ENCODE peak calls at places on chromosomes 2 and 18, in six cellular contexts. P is choroid plexus epithelial cell, Q is B cell, V is mucosa of descending colon, T is bronchial epithelial cell, J is left ventricle myocardium inferior. O is an unnamed sample.

GRCh38 chr18:57797209-57797651 is 5.9 kb downstream of the ATP8B1 start:
- DNase-seq in T (no peak), V (peak), J (no peak), P (no peak), Q (no peak), O (peak)

GRCh38 chr2:101558740-101559508 is 84.0 kb upstream of the RFX8 start:
- DNase-seq in Q (no peak), V (peak), J (no peak), P (peak), T (peak), O (no peak)

GRCh38 chr18:63953811-63954210 is 4.7 kb downstream of the HMSD start:
- DNase-seq in T (no peak), J (no peak), P (peak), V (no peak), Q (no peak), O (no peak)

GRCh38 chr2:10538224-10538894 is 90.2 kb upstream of the ODC1 start:
- DNase-seq in V (no peak), Q (no peak), P (peak), T (peak), J (no peak), O (no peak)

GRCh38 chr2:26336719-26337118 is 9.2 kb upstream of the SELENOI start:
- DNase-seq in V (no peak), T (no peak), Q (no peak), P (no peak), J (no peak), O (no peak)

GRCh38 chr2:5394223-5394622 is 298.0 kb upstream of the SOX11 start:
- DNase-seq in P (peak), Q (no peak), V (no peak), J (no peak), T (no peak), O (no peak)

GRCh38 chr2:217477583-217477982 is 525.2 kb downstream of the TNS1 start:
- DNase-seq in Q (no peak), J (no peak), T (no peak), P (no peak), V (no peak), O (no peak)

GRCh38 chr18:45741056-45741455 is 17.1 kb downstream of the SLC14A1 start:
- DNase-seq in J (no peak), Q (no peak), P (no peak), V (no peak), T (no peak), O (no peak)

GRCh38 chr2:7032371-7032770 is 115.2 kb downstream of the RNF144A start:
- DNase-seq in Q (peak), J (no peak), V (no peak), T (no peak), P (no peak), O (no peak)

GRCh38 chr2:196336715-196337617 is 165.6 kb upstream of the STK17B start:
- DNase-seq in Q (no peak), T (peak), J (no peak), P (peak), V (peak), O (no peak)

GRCh38 chr2:234459401-234460009 is 37.4 kb downstream of the ARL4C start:
- DNase-seq in J (no peak), V (no peak), Q (no peak), T (no peak), P (no peak), O (no peak)

GRCh38 chr2:237623428-237624403 is 3.7 kb upstream of the LRRFIP1 start:
- DNase-seq in V (no peak), J (no peak), T (no peak), Q (peak), P (no peak), O (no peak)

GRCh38 chr2:179771791-179772190 is 89.6 kb downstream of the ZNF385B start:
- DNase-seq in V (no peak), Q (no peak), T (peak), P (no peak), J (no peak), O (no peak)

GRCh38 chr2:137764638-137765037 is 199.6 kb upstream of the HNMT start:
- DNase-seq in P (no peak), T (no peak), V (no peak), J (no peak), Q (no peak), O (no peak)

GRCh38 chr2:113169002-113169530 is 4.7 kb upstream of the PSD4 start:
- DNase-seq in P (no peak), V (peak), J (no peak), T (no peak), Q (no peak), O (peak)

GRCh38 chr18:32438173-32438572 is 32.5 kb downstream of the GAREM1 start:
- DNase-seq in T (no peak), Q (no peak), P (no peak), V (no peak), J (peak), O (no peak)

GRCh38 chr18:32439241-32439640 is 31.4 kb downstream of the GAREM1 start:
- DNase-seq in T (no peak), V (no peak), Q (no peak), J (no peak), P (no peak), O (no peak)

GRCh38 chr18:32441536-32441935 is 29.1 kb downstream of the GAREM1 start:
- DNase-seq in V (no peak), J (no peak), T (peak), Q (no peak), P (peak), O (no peak)

GRCh38 chr18:32440478-32440877 is 30.2 kb downstream of the GAREM1 start:
- DNase-seq in V (no peak), Q (no peak), T (no peak), J (no peak), P (no peak), O (no peak)

GRCh38 chr18:32439802-32440201 is 30.9 kb downstream of the GAREM1 start:
- DNase-seq in T (peak), P (no peak), Q (no peak), J (no peak), V (no peak), O (peak)
- TF ChIP-seq CTCF in T (peak), P (peak), Q (no peak), J (peak), V (no peak), O (no peak)

GRCh38 chr2:64243081-64244048 is 99.1 kb upstream of the PELI1 start:
- DNase-seq in J (no peak), T (peak), V (no peak), Q (no peak), P (no peak), O (no peak)
- TF ChIP-seq CTCF in J (no peak), T (no peak), V (no peak), Q (no peak), P (no peak), O (no peak)

GRCh38 chr18:32299489-32299888 is 109.7 kb downstream of the MEP1B start:
- DNase-seq in V (no peak), P (peak), J (no peak), Q (no peak), T (no peak), O (no peak)
- TF ChIP-seq CTCF in V (no peak), P (no peak), J (no peak), Q (no peak), T (no peak), O (no peak)

GRCh38 chr2:189115126-189115525 is 64.4 kb downstream of the COL5A2 start:
- DNase-seq in T (peak), V (no peak), J (no peak), P (peak), Q (no peak), O (no peak)
- TF ChIP-seq CTCF in T (no peak), V (no peak), J (peak), P (peak), Q (no peak), O (no peak)

GRCh38 chr2:20666114-20666363 is 905 bp upstream of the GDF7 start:
- DNase-seq in P (no peak), T (no peak), Q (no peak), V (no peak), J (no peak), O (no peak)

GRCh38 chr2:20667151-20667530 is 197 bp downstream of the GDF7 start:
- DNase-seq in J (no peak), Q (no peak), V (no peak), T (no peak), P (no peak), O (no peak)

GRCh38 chr2:20665261-20666113 is 1.5 kb upstream of the GDF7 start:
- DNase-seq in P (no peak), V (no peak), J (no peak), Q (peak), T (no peak), O (no peak)

GRCh38 chr2:20667531-20668401 is 822 bp downstream of the GDF7 start:
- DNase-seq in Q (peak), V (no peak), P (no peak), T (no peak), J (no peak), O (no peak)

DNA sequence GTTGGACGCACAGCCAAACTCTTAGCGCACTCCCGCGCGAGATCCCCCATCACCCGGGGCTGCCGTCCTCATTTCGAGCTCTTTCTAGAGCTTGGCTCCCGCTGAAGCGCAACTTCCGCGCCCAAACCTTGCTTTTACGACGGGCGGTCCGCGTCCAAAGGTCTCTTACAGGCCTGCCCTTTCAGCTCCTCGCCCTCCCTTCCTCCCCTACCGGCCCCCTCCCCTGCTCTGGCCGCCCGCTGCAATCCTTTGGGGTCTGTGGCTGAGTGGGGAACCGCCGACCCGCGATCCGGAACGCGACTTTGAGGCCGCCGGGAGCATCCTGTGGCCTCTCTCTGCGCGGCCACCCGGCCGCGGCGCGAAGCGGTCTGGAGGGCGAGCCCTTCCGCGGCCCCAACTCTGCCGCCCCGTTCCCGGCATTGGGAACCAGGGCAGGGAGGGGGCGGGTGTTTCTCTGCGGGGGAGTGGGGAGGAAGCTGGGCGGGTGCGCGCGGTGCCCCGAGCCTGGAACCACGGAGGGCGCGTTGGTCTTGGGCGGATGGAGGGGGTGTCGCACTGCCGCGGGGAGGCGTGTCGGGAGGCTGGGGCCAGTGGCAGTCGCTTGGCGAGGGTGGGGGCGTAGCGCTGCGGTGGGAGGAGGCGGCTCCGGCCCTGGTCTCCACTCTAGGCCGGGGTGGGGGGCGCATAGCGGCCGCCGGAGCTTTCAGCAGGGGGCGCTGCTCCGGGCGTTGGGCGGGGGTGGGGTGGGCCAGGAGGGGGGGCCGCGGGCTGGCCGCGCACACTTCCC is at the start of gene GDF7:
- DNase-seq in T (no peak), V (peak), J (no peak), Q (peak), P (no peak), O (peak)
- TF ChIP-seq CTCF in T (peak), V (no peak), J (peak), Q (peak), P (peak), O (no peak)

DNA sequence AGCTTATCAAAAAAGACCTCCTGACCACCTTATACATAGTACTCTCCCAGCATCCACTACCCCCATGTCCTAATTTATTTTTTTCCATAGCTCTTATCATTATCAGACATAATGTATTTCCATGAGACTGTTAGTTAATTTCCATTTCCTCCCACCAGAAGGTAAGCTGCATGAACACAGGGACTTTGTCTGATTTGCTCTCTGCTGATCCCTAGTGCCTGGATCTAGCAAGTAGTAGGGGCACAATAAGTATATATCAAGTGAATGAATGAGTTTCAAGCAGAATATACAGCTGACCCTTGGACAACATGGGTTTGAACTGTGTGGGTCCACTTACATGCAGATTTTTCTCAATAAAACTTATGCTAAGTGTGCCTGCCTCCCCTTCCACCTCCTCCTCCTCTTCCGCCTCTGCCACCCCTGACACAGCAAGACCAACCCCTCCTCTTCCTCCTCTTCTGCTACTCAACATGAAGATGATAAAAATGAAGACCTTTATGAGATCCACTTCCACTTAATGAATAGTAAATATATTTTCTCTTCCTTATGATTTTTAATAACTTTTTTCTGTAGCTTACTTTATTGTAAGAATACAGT is 53.8 kb downstream of the CTAGE1 start:
- DNase-seq in P (peak), T (peak), Q (no peak), J (no peak), V (no peak), O (no peak)
- TF ChIP-seq CTCF in P (peak), T (peak), Q (no peak), J (peak), V (no peak), O (peak)

GRCh38 chr2:1674276-1674675 is 70.0 kb downstream of the PXDN start:
- DNase-seq in J (no peak), V (no peak), P (no peak), T (no peak), Q (no peak), O (no peak)

GRCh38 chr2:1674766-1675397 is 69.4 kb downstream of the PXDN start:
- DNase-seq in T (no peak), Q (no peak), V (no peak), P (no peak), J (no peak), O (no peak)

GRCh38 chr2:1676913-1677832 is 67.1 kb downstream of the PXDN start:
- DNase-seq in V (no peak), P (no peak), J (no peak), T (no peak), Q (no peak), O (no peak)

GRCh38 chr2:1676091-1676912 is 68.0 kb downstream of the PXDN start:
- DNase-seq in P (no peak), J (no peak), Q (no peak), T (no peak), V (no peak), O (no peak)

GRCh38 chr2:1675633-1676032 is 68.7 kb downstream of the PXDN start:
- DNase-seq in T (peak), J (no peak), P (peak), Q (no peak), V (no peak), O (no peak)
- TF ChIP-seq CTCF in T (peak), J (no peak), P (peak), Q (no peak), V (no peak), O (no peak)

DNA sequence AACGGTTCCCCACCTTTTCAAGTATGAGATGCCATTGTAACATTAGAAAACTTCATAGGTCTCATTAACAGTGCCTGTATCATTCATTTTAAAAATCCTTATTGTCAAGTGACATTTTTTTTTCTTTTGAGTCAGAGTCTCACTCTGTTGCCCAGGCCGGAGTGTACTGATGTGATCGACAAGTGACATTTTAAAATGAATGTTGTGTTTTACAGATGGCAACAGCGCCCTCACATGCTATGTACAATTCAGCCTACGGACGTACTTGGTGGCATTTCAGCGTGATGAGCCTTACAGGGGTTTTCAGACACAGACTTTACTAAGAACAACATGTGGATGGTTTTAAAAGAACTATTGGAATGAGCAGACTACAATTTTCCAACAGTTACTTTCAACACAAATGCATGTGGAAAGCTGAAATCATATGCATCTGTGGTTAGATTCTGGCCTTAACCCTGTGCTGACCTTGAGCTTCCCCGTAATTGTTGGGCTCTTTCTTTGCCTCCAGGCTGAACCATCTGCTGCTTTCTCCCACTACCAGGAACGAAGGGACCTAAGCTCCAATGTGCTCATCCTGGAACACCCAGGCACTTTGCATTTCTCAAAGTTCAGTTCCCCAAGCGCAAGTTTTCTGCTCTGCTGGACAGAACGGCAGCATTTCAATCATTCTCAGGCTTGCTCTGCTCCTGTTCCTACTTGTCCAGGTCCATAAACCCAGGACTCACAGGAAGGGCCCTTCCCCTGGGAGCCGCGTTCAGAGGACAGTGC is 119.9 kb upstream of the NDUFV2 start:
- DNase-seq in T (peak), P (peak), V (peak), Q (peak), J (no peak), O (peak)
- TF ChIP-seq CTCF in T (peak), P (peak), V (no peak), Q (peak), J (peak), O (peak)

GRCh38 chr2:194564422-194564821 is 1092.6 kb upstream of the SLC39A10 start:
- DNase-seq in Q (no peak), P (no peak), V (no peak), J (no peak), T (no peak), O (no peak)

GRCh38 chr2:194562329-194562728 is 1094.7 kb upstream of the SLC39A10 start:
- DNase-seq in T (no peak), J (no peak), P (no peak), V (no peak), Q (no peak), O (no peak)

GRCh38 chr2:194566907-194567660 is 1089.9 kb upstream of the SLC39A10 start:
- DNase-seq in J (no peak), P (no peak), Q (no peak), V (no peak), T (no peak), O (no peak)

DNA sequence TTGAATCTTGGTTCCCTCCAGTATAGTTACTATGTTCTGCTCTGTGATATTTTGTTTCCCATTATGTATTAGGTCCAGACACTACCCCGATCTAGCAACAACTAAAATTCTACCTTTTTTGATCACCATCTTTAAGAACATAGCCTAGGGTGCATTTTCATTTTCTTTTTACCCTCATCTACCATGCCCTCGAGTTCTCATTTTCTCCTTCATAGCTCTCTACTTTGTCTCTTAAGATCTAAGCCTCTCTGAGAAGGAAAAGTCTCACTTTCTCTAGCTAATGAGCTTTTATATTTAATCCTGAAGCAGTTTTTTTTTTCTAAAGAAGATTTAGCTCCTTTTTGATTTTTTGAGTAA is 1089.4 kb upstream of the SLC39A10 start:
- DNase-seq in Q (no peak), P (no peak), J (no peak), T (no peak), V (no peak), O (no peak)
- TF ChIP-seq CTCF in Q (no peak), P (no peak), J (no peak), T (no peak), V (no peak), O (no peak)

DNA sequence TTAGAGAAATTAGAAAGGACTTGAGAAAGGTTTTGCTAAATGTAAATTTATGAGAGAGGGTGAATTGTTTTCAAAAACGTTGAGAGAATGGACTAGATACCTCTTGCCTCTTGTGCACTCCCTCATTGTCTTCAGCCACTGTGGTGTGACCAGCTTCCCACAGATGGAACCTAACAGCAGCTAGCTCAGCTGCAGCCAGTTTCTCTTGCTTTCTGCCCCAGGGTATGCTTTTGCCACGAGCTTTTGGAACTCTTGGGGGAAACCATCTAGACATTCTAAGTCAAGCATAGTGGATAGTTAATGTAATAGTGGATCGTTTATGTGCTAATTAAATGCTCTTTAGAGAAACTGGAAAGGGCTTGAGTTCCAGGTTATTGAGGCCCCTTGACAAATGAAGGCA is 288.2 kb downstream of the CTNNA2 start:
- DNase-seq in P (no peak), J (no peak), Q (no peak), V (no peak), T (no peak), O (no peak)
- TF ChIP-seq CTCF in P (no peak), J (no peak), Q (no peak), V (no peak), T (no peak), O (no peak)

O was measured in body of pancreas.